ENCODE peak calls at places on chromosome 22, in five cellular contexts. One of them, this sample, is unnamed. For H3K27me3, the result is how much of the 10 kb centered on the place peaks cover.

GRCh38 chr22:46774456-46775363 is 12.3 kb downstream of the TBC1D22A start:
- DNase-seq in esophagus squamous epithelium: no peak
- DNase-seq in tibial nerve: no peak
- DNase-seq in colonic mucosa: no peak
- DNase-seq in uterus: no peak
- DNase-seq in this sample: no peak

GRCh38 chr22:30459206-30460052 is 12.4 kb downstream of the SEC14L3 start:
- DNase-seq in esophagus squamous epithelium: no peak
- DNase-seq in uterus: no peak
- DNase-seq in colonic mucosa: no peak
- DNase-seq in tibial nerve: no peak
- DNase-seq in this sample: no peak

GRCh38 chr22:24466831-24467249 is 28.3 kb upstream of the UPB1 start:
- DNase-seq in esophagus squamous epithelium: no peak
- DNase-seq in uterus: peak
- DNase-seq in tibial nerve: peak
- DNase-seq in colonic mucosa: no peak
- DNase-seq in this sample: no peak

GRCh38 chr22:36079041-36079440 is 50.4 kb upstream of the RBFOX2 start:
- DNase-seq in tibial nerve: no peak
- DNase-seq in esophagus squamous epithelium: no peak
- DNase-seq in uterus: no peak
- DNase-seq in colonic mucosa: no peak
- DNase-seq in this sample: no peak

GRCh38 chr22:36211237-36211881 is 9.8 kb upstream of the APOL4 start:
- DNase-seq in colonic mucosa: no peak
- DNase-seq in tibial nerve: peak
- DNase-seq in uterus: no peak
- DNase-seq in esophagus squamous epithelium: no peak
- DNase-seq in this sample: no peak

GRCh38 chr22:35205956-35206355 is 51.3 kb upstream of the HMGXB4 start:
- DNase-seq in tibial nerve: no peak
- DNase-seq in colonic mucosa: no peak
- DNase-seq in esophagus squamous epithelium: no peak
- DNase-seq in uterus: no peak
- DNase-seq in this sample: no peak

GRCh38 chr22:38017272-38017920 is 33.0 kb upstream of the SOX10 start:
- DNase-seq in tibial nerve: peak
- DNase-seq in colonic mucosa: peak
- DNase-seq in uterus: peak
- DNase-seq in esophagus squamous epithelium: no peak
- DNase-seq in this sample: no peak

GRCh38 chr22:31139866-31140716 is at the start of gene PLA2G3:
- DNase-seq in esophagus squamous epithelium: no peak
- DNase-seq in uterus: no peak
- DNase-seq in tibial nerve: no peak
- DNase-seq in colonic mucosa: peak
- DNase-seq in this sample: no peak

GRCh38 chr22:36374603-36375024 is 13.2 kb downstream of the MYH9 start:
- DNase-seq in esophagus squamous epithelium: no peak
- DNase-seq in colonic mucosa: no peak
- DNase-seq in tibial nerve: no peak
- DNase-seq in uterus: peak
- DNase-seq in this sample: no peak

GRCh38 chr22:26553056-26553752 is 36.7 kb downstream of the TPST2 start:
- DNase-seq in uterus: no peak
- DNase-seq in tibial nerve: no peak
- DNase-seq in colonic mucosa: no peak
- DNase-seq in esophagus squamous epithelium: no peak
- DNase-seq in this sample: peak

GRCh38 chr22:29480512-29481264 is 670 bp downstream of the NEFH start:
- DNase-seq in colonic mucosa: no peak
- DNase-seq in uterus: no peak
- DNase-seq in tibial nerve: no peak
- DNase-seq in esophagus squamous epithelium: no peak
- DNase-seq in this sample: no peak

GRCh38 chr22:24359452-24360120 is 67.8 kb upstream of the ADORA2A start:
- DNase-seq in colonic mucosa: no peak
- DNase-seq in esophagus squamous epithelium: no peak
- DNase-seq in uterus: no peak
- DNase-seq in tibial nerve: no peak
- DNase-seq in this sample: no peak

GRCh38 chr22:35411112-35411511 is 11.2 kb downstream of the MCM5 start:
- DNase-seq in tibial nerve: no peak
- DNase-seq in esophagus squamous epithelium: no peak
- DNase-seq in colonic mucosa: no peak
- DNase-seq in uterus: no peak
- DNase-seq in this sample: no peak

DNA sequence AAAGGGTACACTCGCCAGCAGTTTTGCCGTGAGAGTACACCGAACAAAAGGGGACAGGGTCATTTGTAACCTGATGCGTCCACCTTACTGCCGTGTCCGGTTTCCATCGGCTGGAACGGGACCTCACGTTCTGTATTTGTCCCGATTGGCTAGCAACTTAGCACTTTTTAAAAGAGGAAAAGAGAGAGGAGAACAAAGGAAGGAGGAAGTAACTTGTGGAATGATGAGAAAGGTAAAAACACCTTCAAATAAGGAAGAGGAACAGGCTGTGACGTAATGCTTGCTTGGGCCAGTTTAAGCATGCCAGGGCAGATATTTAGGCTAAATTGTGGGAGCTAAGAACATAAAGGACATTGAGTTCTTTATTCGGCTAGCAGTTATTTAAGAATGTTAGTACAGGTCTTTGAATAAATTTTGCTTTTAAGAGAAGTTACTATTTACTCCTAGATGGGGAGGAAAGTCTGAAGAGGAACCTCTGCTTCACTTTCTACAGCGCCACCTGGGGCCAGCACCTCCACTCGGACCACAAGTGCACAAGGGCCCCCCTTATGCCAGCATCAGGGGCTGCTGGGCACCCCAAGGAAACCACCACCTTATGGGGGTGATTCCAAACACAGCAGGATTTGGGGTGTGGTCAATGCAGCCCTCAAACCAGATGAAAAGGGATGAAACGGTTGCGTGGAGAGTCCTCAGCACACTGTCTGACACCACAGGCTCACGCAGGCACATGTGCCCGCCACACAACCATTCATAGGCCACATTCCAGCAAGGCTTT is 5.8 kb downstream of the ARSA start:
- DNase-seq in uterus: no peak
- DNase-seq in esophagus squamous epithelium: no peak
- DNase-seq in colonic mucosa: peak
- DNase-seq in tibial nerve: no peak
- DNase-seq in this sample: no peak
- TF ChIP-seq CTCF in uterus: no peak
- TF ChIP-seq CTCF in esophagus squamous epithelium: no peak
- TF ChIP-seq CTCF in colonic mucosa: no peak
- TF ChIP-seq CTCF in tibial nerve: no peak
- TF ChIP-seq CTCF in this sample: peak

GRCh38 chr22:44181033-44181911 is 547 bp downstream of the PARVG start:
- DNase-seq in uterus: no peak
- DNase-seq in tibial nerve: no peak
- DNase-seq in colonic mucosa: peak
- DNase-seq in esophagus squamous epithelium: no peak
- DNase-seq in this sample: no peak

GRCh38 chr22:44179989-44180705 is 578 bp upstream of the PARVG start:
- DNase-seq in esophagus squamous epithelium: no peak
- DNase-seq in colonic mucosa: no peak
- DNase-seq in uterus: no peak
- DNase-seq in tibial nerve: no peak
- DNase-seq in this sample: no peak

GRCh38 chr22:44182591-44183588 is 2.2 kb downstream of the PARVG start:
- DNase-seq in esophagus squamous epithelium: no peak
- DNase-seq in colonic mucosa: peak
- DNase-seq in uterus: no peak
- DNase-seq in tibial nerve: peak
- DNase-seq in this sample: no peak

GRCh38 chr22:44180706-44181032 is at the start of gene PARVG:
- DNase-seq in colonic mucosa: no peak
- DNase-seq in esophagus squamous epithelium: no peak
- DNase-seq in uterus: no peak
- DNase-seq in tibial nerve: no peak
- DNase-seq in this sample: no peak

DNA sequence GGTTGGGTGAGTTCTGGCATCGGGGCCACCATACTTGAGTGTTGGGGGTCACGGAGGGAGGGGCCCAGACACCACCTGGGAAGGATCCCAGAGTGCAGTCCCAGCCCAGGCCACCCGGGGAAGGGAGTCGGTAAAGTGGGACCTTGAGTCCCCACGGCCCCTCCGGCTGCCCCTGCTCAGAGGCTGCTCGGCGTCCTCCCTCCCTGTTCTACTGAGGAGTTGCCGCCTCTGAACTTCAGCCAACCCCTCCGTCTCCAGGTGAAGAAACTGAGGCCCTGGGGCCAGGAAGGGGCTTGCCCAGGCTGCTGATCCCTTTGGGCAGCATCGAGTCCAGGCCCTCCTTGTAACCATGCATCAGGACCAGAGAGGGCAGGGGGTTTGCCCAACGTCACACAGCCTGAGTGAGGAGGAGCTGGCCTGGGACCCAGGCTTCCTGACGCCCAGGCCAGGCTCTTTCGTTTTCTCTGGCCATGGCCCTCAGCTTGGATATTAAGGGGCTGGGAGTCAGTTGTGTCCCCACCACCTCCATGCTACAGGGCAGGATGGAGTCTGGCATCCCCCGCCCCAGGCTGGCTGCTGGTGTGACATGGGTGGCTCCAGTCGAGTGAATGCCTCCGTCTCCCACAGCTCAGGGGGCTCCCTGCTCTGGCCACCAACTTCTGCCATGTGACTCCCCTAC is 1.3 kb downstream of the PARVG start:
- DNase-seq in esophagus squamous epithelium: no peak
- DNase-seq in tibial nerve: no peak
- DNase-seq in uterus: no peak
- DNase-seq in colonic mucosa: no peak
- DNase-seq in this sample: no peak
- H3K4me3 ChIP-seq in esophagus squamous epithelium: peak
- H3K4me3 ChIP-seq in tibial nerve: peak
- H3K4me3 ChIP-seq in uterus: no peak
- H3K4me3 ChIP-seq in colonic mucosa: peak
- H3K4me3 ChIP-seq in this sample: no peak

DNA sequence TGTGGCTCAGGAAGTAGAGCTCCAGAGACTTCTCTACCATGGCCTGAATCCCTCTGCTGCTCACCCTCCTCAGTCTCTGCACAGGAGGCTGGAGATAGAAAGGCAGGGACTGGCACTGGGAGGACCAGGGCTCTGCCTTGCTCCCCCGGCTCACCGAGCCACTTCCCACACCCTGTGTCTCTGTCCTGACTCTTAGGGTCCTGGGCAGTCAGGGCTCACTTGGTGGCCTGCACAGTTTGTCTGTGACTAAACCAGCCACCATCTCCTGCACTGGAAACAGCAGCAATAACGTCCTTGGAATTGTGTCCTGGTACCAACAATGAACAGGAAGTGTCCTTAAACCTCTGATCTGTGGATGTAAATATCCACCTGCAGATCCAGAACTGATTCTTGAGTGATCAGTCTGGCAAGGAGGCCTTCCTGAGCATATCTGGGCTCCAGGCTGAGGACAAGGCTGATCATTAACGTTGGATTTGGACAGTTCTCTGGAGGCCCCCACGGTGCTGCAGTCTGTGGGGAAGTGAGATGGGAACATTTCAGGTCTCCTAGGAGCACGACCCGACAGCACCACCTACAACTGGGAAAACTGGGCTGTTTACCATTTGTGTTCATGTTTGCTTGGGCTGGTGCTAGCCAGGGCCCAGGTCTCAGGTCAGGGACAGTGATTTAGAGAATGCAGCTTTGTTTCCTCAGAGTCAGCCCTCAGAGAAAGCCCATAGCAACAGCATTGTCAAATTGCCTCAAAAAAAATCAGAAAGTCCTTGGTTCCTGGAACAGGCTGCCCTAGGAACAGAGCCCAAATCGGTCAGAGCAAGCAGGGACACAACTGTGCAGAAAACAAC is 82.5 kb downstream of the ZNF280B start:
- DNase-seq in uterus: no peak
- DNase-seq in colonic mucosa: no peak
- DNase-seq in tibial nerve: no peak
- DNase-seq in esophagus squamous epithelium: no peak
- DNase-seq in this sample: no peak
- H3K27me3 ChIP-seq in uterus: under half
- H3K27me3 ChIP-seq in colonic mucosa: under half
- H3K27me3 ChIP-seq in tibial nerve: under half
- H3K27me3 ChIP-seq in esophagus squamous epithelium: under half
- H3K27me3 ChIP-seq in this sample: under half

GRCh38 chr22:20128902-20129746 is 2.5 kb upstream of the ZDHHC8 start:
- DNase-seq in uterus: no peak
- DNase-seq in tibial nerve: no peak
- DNase-seq in colonic mucosa: peak
- DNase-seq in esophagus squamous epithelium: no peak
- DNase-seq in this sample: no peak
- TF ChIP-seq CTCF in uterus: no peak
- TF ChIP-seq CTCF in tibial nerve: peak
- TF ChIP-seq CTCF in colonic mucosa: no peak
- TF ChIP-seq CTCF in esophagus squamous epithelium: peak
- TF ChIP-seq CTCF in this sample: peak